ENCODE peak calls at places on chromosome 10, in seven cellular contexts. E is IMR-90, D is PC-3, Q is K562, V is HCT116, C is mammary epithelial cell, U is neural progenitor cell. L is an unnamed sample.

GRCh38 chr10:77114181-77114821 is 523.3 kb downstream of the KCNMA1 start:
- DNase-seq in E (no peak), D (no peak), Q (no peak), V (no peak), C (no peak), U (peak; percentile 63), L (no peak)

GRCh38 chr10:12393831-12394230 is 44.5 kb downstream of the CAMK1D start:
- DNase-seq in E (no peak), D (no peak), Q (no peak), V (no peak), C (no peak), U (no peak), L (no peak)

GRCh38 chr10:77555591-77556212 is 81.9 kb downstream of the KCNMA1 start:
- DNase-seq in E (peak; percentile 48), D (no peak), Q (no peak), V (no peak), C (no peak), U (no peak), L (no peak)

GRCh38 chr10:131743190-131744151 is 157.3 kb upstream of the PPP2R2D start:
- DNase-seq in E (no peak), D (no peak), Q (no peak), V (no peak), C (no peak), U (peak; percentile 23), L (peak; percentile 77)

GRCh38 chr10:63256047-63256773 is 123.1 kb downstream of the NRBF2 start:
- DNase-seq in E (no peak), D (no peak), Q (no peak), V (no peak), C (no peak), U (no peak), L (no peak)

GRCh38 chr10:8180348-8180747 is 125.9 kb downstream of the GATA3 start:
- DNase-seq in E (no peak), D (no peak), Q (no peak), V (no peak), C (no peak), U (no peak), L (no peak)

GRCh38 chr10:90834326-90834725 is 23.5 kb downstream of the HTR7 start:
- DNase-seq in E (no peak), D (no peak), Q (no peak), V (no peak), C (peak; percentile 98), U (no peak), L (no peak)

GRCh38 chr10:106540606-106541005 is 623.9 kb downstream of the SORCS1 start:
- DNase-seq in E (peak; percentile 13), D (peak; percentile 76), Q (no peak), V (no peak), C (peak; percentile 31), U (no peak), L (no peak)

GRCh38 chr10:86262671-86263165 is 103.9 kb downstream of the GRID1 start:
- DNase-seq in E (no peak), D (no peak), Q (no peak), V (no peak), C (no peak), U (peak; percentile 26), L (no peak)

GRCh38 chr10:5103481-5103880 is 9.3 kb downstream of the AKR1C3 start:
- DNase-seq in E (no peak), D (no peak), Q (no peak), V (no peak), C (no peak), U (no peak), L (no peak)

GRCh38 chr10:6460861-6461409 is 119.1 kb downstream of the PRKCQ start:
- DNase-seq in E (no peak), D (no peak), Q (no peak), V (no peak), C (no peak), U (no peak), L (no peak)

GRCh38 chr10:44926771-44927751 is 15.9 kb downstream of the TMEM72 start:
- DNase-seq in E (peak; percentile 33), D (no peak), Q (no peak), V (no peak), C (peak; percentile 52), U (no peak), L (no peak)

GRCh38 chr10:30736685-30737232 is 107.2 kb upstream of the LYZL2 start:
- DNase-seq in E (peak; percentile 100), D (peak; percentile 92), Q (no peak), V (peak; percentile 16), C (peak; percentile 92), U (no peak), L (peak; percentile 32)

GRCh38 chr10:125163803-125164202 is 3.4 kb upstream of the CTBP2 start:
- DNase-seq in E (no peak), D (no peak), Q (no peak), V (no peak), C (no peak), U (peak; percentile 1), L (no peak)

GRCh38 chr10:91197044-91197651 is 23.3 kb upstream of the PCGF5 start:
- DNase-seq in E (peak; percentile 53), D (no peak), Q (no peak), V (no peak), C (no peak), U (peak; percentile 4), L (peak; percentile 14)

GRCh38 chr10:25867321-25867720 is 66.7 kb upstream of the MYO3A start:
- DNase-seq in E (no peak), D (no peak), Q (no peak), V (no peak), C (no peak), U (no peak), L (no peak)

GRCh38 chr10:95069286-95069685 is at the start of gene CYP2C8:
- DNase-seq in E (no peak), D (no peak), Q (no peak), V (no peak), C (no peak), U (no peak), L (no peak)

GRCh38 chr10:73591935-73592699 is 975 bp upstream of the USP54 start:
- DNase-seq in E (no peak), D (peak; percentile 95), Q (peak; percentile 83), V (peak; percentile 48), C (peak; percentile 73), U (peak; percentile 57), L (peak; percentile 98)

GRCh38 chr10:73591578-73591902 is 398 bp upstream of the USP54 start:
- DNase-seq in E (no peak), D (no peak), Q (no peak), V (no peak), C (no peak), U (peak; percentile 66), L (peak; percentile 95)

GRCh38 chr10:73593110-73593509 is 2.0 kb upstream of the USP54 start:
- DNase-seq in E (no peak), D (no peak), Q (no peak), V (no peak), C (no peak), U (no peak), L (no peak)

GRCh38 chr10:73589538-73590126 is 1.5 kb downstream of the USP54 start:
- DNase-seq in E (peak; percentile 32), D (peak; percentile 71), Q (no peak), V (no peak), C (peak; percentile 57), U (no peak), L (peak; percentile 26)

DNA sequence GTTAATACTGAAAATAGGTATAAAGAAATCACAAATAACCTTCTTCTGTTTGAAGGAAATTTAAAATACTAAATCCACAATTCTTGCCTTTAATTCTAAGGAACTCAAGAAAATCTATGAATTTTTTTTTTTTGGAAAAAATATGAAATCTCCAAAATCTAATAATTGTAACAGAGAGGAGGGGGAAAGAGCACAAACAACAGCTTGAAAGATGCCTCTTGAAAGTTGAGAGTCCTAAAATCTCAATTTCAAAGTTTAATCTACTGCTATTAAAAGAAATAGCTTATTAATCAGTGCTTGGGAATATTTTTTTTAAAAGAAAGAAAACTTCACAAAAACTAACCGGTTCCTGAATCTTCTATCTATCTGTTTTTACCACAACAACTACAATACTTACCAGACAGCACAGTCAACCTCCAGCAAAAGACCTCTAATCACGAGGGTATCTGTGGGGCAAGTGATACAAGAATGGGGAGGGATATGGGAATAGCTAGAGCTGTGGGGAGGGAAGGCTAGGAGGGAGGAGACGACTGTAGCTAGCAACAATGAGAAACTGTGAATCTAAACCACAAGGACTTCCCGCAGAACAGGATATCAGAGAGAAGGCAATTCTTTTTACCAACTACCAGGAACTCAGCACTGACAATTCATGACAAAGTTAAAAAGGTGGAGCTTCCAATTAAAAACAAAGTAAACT is at the start of gene USP54:
- DNase-seq in E (peak; percentile 52), D (peak; percentile 95), Q (peak; percentile 73), V (peak; percentile 32), C (peak; percentile 89), U (peak; percentile 69), L (peak; percentile 98)
- H3K4me2 ChIP-seq in E (peak within 1 kb of the TSS; percentile 69), D (peak within 1 kb of the TSS; percentile 75), Q (peak within 1 kb of the TSS; percentile 51), V (peak within 1 kb of the TSS; percentile 68), C (peak within 1 kb of the TSS; percentile 85), U (peak within 1 kb of the TSS; percentile 63), L (no peak within 1 kb of the TSS)

GRCh38 chr10:19816420-19817250 is at the start of gene PLXDC2:
- DNase-seq in E (peak; percentile 36), D (peak; percentile 9), Q (no peak), V (no peak), C (peak; percentile 47), U (peak; percentile 78), L (peak; percentile 88)
- H3K4me2 ChIP-seq in E (peak within 1 kb of the TSS; percentile 91), D (peak within 1 kb of the TSS; percentile 82), Q (no peak within 1 kb of the TSS), V (no peak within 1 kb of the TSS), C (peak within 1 kb of the TSS; percentile 98), U (peak within 1 kb of the TSS; percentile 94), L (peak within 1 kb of the TSS; percentile 92)

GRCh38 chr10:42938351-42938750 is 138.5 kb upstream of the RET start:
- DNase-seq in E (no peak), D (no peak), Q (no peak), V (no peak), C (no peak), U (no peak), L (no peak)

GRCh38 chr10:42939685-42940366 is 137.0 kb upstream of the RET start:
- DNase-seq in E (no peak), D (no peak), Q (no peak), V (no peak), C (no peak), U (no peak), L (no peak)

GRCh38 chr10:42937649-42938180 is 139.2 kb upstream of the RET start:
- DNase-seq in E (no peak), D (no peak), Q (no peak), V (no peak), C (no peak), U (no peak), L (no peak)

GRCh38 chr10:42940487-42941157 is 136.2 kb upstream of the RET start:
- DNase-seq in E (no peak), D (no peak), Q (no peak), V (no peak), C (no peak), U (no peak), L (no peak)

DNA sequence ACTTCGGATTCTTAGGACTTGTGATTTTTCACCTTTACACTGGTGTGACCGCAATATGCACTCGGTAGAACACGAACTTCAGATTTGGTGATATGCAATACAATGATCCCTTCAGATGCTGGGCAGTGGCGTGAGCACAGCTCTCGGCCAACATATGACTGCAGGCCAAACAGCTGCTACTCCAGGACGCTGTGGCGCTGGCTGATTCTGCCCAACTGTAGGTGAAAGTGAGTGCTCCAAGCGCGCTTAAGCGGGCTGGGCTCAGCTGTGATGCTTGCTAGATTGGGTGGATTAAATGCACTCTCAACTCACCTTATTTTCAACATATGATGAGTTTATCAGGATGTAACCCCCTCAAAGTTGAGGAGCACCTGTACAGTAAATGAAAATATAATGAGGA is 137.6 kb upstream of the RET start:
- DNase-seq in E (no peak), D (no peak), Q (no peak), V (no peak), C (no peak), U (no peak), L (no peak)
- H3K4me2 ChIP-seq in E (no peak overlapping the region), D (no peak overlapping the region), Q (no peak overlapping the region), V (no peak overlapping the region), C (no peak overlapping the region), U (no peak overlapping the region), L (no peak overlapping the region)

GRCh38 chr10:89332092-89332633 is 4.4 kb downstream of the IFIT3 start:
- DNase-seq in E (peak; percentile 78), D (no peak), Q (peak; percentile 24), V (no peak), C (peak; percentile 45), U (no peak), L (no peak)
- H3K4me2 ChIP-seq in E (peak overlapping the region; percentile 91), D (no peak overlapping the region), Q (peak overlapping the region; percentile 33), V (no peak overlapping the region), C (peak overlapping the region; percentile 69), U (peak overlapping the region; percentile 31), L (no peak overlapping the region)